ENCODE peak calls at places on chromosome 12, in six cellular contexts. H is fibroblast of mammary gland, A is left ventricle myocardium inferior, G is cardiac fibroblast, S is tibial artery, M is A549. K is an unnamed sample.
A peak's percentile ranks its signal among the peaks of the same experiment; 100 is the strongest.

GRCh38 chr12:129772463-129773169 is 131.2 kb downstream of the TMEM132D start:
- DNase-seq in H (no peak), A (no peak), G (no peak), S (no peak), M (no peak), K (no peak)

GRCh38 chr12:49043856-49044258 is 16.7 kb downstream of the KMT2D start:
- DNase-seq in H (peak; percentile 46), A (peak; percentile 50), G (peak; percentile 65), S (no peak), M (peak; percentile 73), K (peak; percentile 50)

GRCh38 chr12:108505121-108505520 is 10.0 kb upstream of the FICD start:
- DNase-seq in H (no peak), A (no peak), G (no peak), S (no peak), M (no peak), K (no peak)

GRCh38 chr12:65504417-65504816 is 225.9 kb downstream of the MSRB3 start:
- DNase-seq in H (no peak), A (no peak), G (no peak), S (no peak), M (no peak), K (no peak)

GRCh38 chr12:132761032-132761910 is at the start of gene ANKLE2:
- DNase-seq in H (peak; percentile 73), A (peak; percentile 50), G (peak; percentile 84), S (peak; percentile 80), M (peak; percentile 42), K (peak; percentile 57)

GRCh38 chr12:17992002-17992656 is 97.9 kb downstream of the RERGL start:
- DNase-seq in H (peak; percentile 59), A (no peak), G (peak; percentile 64), S (no peak), M (peak; percentile 3), K (peak; percentile 57)

GRCh38 chr12:123356159-123356670 is 8.4 kb downstream of the SBNO1 start:
- DNase-seq in H (no peak), A (no peak), G (no peak), S (peak; percentile 5), M (no peak), K (no peak)

GRCh38 chr12:6851921-6852650 is at the start of gene USP5:
- DNase-seq in H (peak; percentile 100), A (peak; percentile 99), G (peak; percentile 100), S (peak; percentile 100), M (peak; percentile 99), K (peak; percentile 100)

GRCh38 chr12:102824218-102824835 is 92.7 kb downstream of the PAH start:
- DNase-seq in H (peak; percentile 14), A (peak; percentile 22), G (peak; percentile 13), S (no peak), M (peak; percentile 27), K (no peak)

GRCh38 chr12:105665366-105665765 is 334.9 kb downstream of the C12orf75 start:
- DNase-seq in H (no peak), A (no peak), G (no peak), S (no peak), M (no peak), K (no peak)

GRCh38 chr12:15220961-15221885 is at the start of gene RERG:
- DNase-seq in H (peak; percentile 69), A (peak; percentile 80), G (peak; percentile 75), S (peak; percentile 92), M (peak; percentile 57), K (peak; percentile 68)

GRCh38 chr12:113201187-113202177 is 16.0 kb downstream of the RITA1 start:
- DNase-seq in H (no peak), A (no peak), G (no peak), S (no peak), M (no peak), K (no peak)

DNA sequence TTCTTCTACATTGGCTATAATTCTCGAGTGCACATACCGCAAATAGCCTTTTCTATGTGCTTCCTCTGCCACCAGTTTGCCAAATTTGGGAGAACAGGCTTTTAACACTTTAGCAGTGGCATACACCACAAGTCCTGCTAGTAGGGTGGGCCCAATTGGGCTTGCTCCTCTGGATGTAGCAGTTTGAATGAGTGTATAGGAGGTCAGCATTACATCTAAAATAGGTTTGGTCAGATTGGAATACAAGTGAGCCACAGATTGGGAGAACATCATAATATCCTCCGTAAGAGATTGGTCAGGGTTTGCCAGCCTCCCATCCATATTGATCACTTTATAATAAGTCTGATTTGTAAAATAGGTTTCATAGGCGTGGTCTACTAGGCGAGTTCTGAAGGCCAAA is 902 bp downstream of the ABCD2 start:
- DNase-seq in H (no peak), A (no peak), G (no peak), S (no peak), M (no peak), K (no peak)
- H3K4me3 ChIP-seq in H (peak overlapping the region; percentile 74), A (peak overlapping the region; percentile 68), G (peak overlapping the region; percentile 62), S (peak overlapping the region; percentile 47), M (no peak overlapping the region), K (no peak overlapping the region)

GRCh38 chr12:110351119-110351518 is 52.4 kb downstream of the ANAPC7 start:
- DNase-seq in H (no peak), A (no peak), G (no peak), S (no peak), M (no peak), K (no peak)

GRCh38 chr12:110348431-110349059 is 55.0 kb downstream of the ANAPC7 start:
- DNase-seq in H (no peak), A (no peak), G (no peak), S (no peak), M (no peak), K (no peak)

GRCh38 chr12:110349521-110350151 is 53.9 kb downstream of the ANAPC7 start:
- DNase-seq in H (no peak), A (no peak), G (no peak), S (no peak), M (no peak), K (no peak)

GRCh38 chr12:110347767-110348166 is 55.7 kb downstream of the ANAPC7 start:
- DNase-seq in H (no peak), A (no peak), G (no peak), S (no peak), M (no peak), K (no peak)

DNA sequence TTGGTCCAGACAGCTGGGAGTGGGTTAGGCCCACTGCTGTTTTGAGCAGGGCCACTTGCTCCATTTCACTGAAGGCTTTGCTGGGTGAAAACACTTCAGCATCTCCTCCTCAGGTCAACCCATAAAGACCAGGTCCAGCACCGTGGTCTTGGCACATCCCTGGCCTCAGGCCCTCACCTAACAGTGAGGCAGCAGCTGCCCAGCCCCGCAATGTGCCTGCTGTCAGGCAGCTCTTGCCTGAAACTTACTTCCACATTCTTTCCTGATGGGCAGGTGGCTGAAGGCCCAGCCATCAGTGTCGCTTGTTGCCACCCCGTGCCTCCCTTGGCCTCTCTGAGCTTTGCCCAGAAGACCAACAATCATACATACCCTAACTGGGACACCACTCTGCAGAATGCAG is 54.4 kb downstream of the ANAPC7 start:
- DNase-seq in H (no peak), A (no peak), G (no peak), S (no peak), M (no peak), K (no peak)
- TF ChIP-seq CTCF in H (no peak), A (no peak), G (no peak), S (no peak), M (no peak), K (no peak)

GRCh38 chr12:75976913-75977312 is 54.7 kb downstream of the PHLDA1 start:
- DNase-seq in H (no peak), A (no peak), G (no peak), S (no peak), M (no peak), K (no peak)
- H3K4me3 ChIP-seq in H (no peak overlapping the region), A (no peak overlapping the region), G (no peak overlapping the region), S (no peak overlapping the region), M (no peak overlapping the region), K (no peak overlapping the region)

DNA sequence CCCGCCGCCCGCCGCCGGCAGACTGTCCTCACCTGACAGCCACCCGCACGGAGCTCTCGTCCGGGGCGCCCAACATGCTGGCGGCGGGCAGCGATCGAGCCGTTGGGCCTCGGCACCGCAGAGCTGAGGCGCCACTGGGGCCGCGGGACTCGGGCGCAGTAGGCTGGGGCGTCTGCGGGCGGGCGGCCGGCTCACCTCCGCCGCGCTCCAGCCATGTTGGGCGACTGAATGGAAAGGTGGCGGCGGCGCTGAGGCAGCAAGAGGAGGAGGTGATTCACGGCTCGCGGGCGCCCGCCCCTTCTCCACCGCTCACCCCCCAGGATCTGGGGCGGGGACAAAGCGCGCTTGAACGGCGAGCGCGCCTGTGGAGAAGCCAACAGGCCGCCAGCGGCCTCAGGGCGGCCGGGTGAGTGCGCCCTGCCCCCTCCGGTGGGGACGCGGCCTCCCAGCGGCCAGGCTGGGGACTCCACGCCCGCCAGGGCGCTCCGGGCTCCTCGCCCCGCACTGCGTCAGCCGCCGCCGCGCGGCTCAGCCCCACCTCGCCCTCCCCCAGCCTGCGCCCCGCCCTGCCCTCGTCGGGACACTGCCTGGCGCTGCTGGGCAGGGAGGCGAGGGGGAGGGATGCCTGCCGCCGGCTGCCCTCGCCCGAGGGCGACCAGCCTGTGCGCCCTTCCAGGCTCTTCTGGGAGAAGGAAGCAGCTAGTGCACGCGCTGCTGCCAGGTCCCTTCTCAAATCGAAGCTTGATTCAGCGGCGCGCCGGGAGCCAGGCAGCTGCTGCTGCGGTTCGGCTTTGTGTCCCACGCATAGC is at the start of gene KIF21A:
- DNase-seq in H (peak; percentile 90), A (peak; percentile 87), G (peak; percentile 93), S (peak; percentile 93), M (peak; percentile 69), K (peak; percentile 84)
- TF ChIP-seq CTCF in H (no peak), A (peak; percentile 84), G (no peak), S (peak; percentile 79), M (peak; percentile 42), K (peak; percentile 59)

DNA sequence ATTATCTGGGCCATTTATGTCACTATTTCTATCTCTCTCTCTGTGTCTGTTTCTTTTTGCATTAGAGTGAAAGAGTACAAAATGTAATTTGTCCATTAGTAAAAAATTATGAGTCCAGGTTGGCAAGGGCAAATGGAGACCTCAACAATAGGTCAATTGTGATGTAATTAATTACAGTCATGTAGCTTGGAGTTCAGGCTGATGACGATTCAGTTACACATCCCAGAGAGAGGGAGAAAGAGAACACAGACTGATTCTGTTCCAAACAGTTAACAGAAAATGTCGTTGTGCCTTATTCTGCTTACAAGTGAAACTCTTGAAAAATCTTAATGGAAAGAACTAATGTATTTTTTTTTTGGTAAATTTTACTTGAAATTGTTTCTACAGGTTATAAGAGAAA is 83.3 kb downstream of the ATXN7L3B start:
- DNase-seq in H (no peak), A (no peak), G (no peak), S (no peak), M (no peak), K (no peak)
- H3K4me3 ChIP-seq in H (no peak overlapping the region), A (no peak overlapping the region), G (no peak overlapping the region), S (no peak overlapping the region), M (no peak overlapping the region), K (no peak overlapping the region)

DNA sequence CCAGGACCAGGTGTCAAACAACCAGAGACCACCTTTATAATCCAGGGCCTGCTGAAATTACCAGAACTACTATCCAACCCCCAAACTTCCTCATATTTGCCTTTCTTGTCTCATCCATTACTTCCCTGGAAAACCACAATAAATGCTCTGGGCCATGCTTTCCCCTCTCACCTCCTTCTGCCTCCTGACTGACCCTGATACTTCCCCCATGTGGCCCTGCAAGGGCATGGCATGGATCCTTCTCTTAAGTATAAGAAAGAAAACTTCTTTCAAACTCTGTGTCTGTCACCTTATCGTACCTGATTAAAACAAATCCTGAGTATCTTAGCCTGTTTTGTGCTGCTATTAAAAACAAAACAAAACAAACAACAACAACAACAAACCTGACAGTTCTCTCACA is 44.7 kb upstream of the CRACR2A start:
- DNase-seq in H (peak; percentile 6), A (no peak), G (no peak), S (no peak), M (no peak), K (no peak)
- TF ChIP-seq CTCF in H (peak; percentile 26), A (no peak), G (peak; percentile 31), S (no peak), M (no peak), K (no peak)